ENCODE peak calls at places on chromosome 14, in six cellular contexts. H is AG09319, T is RWPE1, R is endothelial cell, M is IMR-90, E is HFFc6. J is an unnamed sample.

GRCh38 chr14:34059037-34059924 is 108.4 kb upstream of the EGLN3 start:
- DNase-seq in T (no peak), E (no peak), H (no peak), R (no peak), M (no peak), J (no peak)

GRCh38 chr14:53152627-53152908 is 555 bp downstream of the DDHD1 start:
- DNase-seq in T (peak; percentile 21), M (no peak), R (no peak), H (no peak), E (no peak), J (no peak)

GRCh38 chr14:87816421-87816820 is 176.6 kb downstream of the GALC start:
- DNase-seq in H (no peak), M (no peak), E (no peak), R (no peak), T (no peak), J (no peak)

GRCh38 chr14:34078117-34078743 is 127.4 kb upstream of the EGLN3 start:
- DNase-seq in H (no peak), T (no peak), R (no peak), E (no peak), M (no peak), J (no peak)

GRCh38 chr14:100442473-100443260 is 119.5 kb downstream of the SLC25A47 start:
- DNase-seq in H (no peak), M (no peak), E (no peak), R (no peak), T (no peak), J (no peak)

GRCh38 chr14:32201816-32202467 is at the start of gene RNU6-7:
- DNase-seq in R (peak; percentile 39), E (no peak), T (no peak), M (peak; percentile 17), H (no peak), J (peak; percentile 31)

GRCh38 chr14:77033622-77034521 is 5.4 kb upstream of the IRF2BPL start:
- DNase-seq in E (peak; percentile 62), M (peak; percentile 96), T (peak; percentile 72), H (peak; percentile 86), R (peak; percentile 79), J (peak; percentile 74)

GRCh38 chr14:105139831-105140239 is 28.7 kb downstream of the JAG2 start:
- DNase-seq in E (no peak), T (no peak), R (no peak), H (no peak), M (no peak), J (no peak)

GRCh38 chr14:94601961-94602391 is 10.2 kb upstream of the SERPINA3 start:
- DNase-seq in E (no peak), R (no peak), M (peak; percentile 89), T (peak; percentile 74), H (peak; percentile 74), J (no peak)

GRCh38 chr14:86513056-86513455 is 983.1 kb downstream of the FLRT2 start:
- DNase-seq in E (no peak), H (no peak), T (no peak), M (no peak), R (no peak), J (no peak)

GRCh38 chr14:93970967-93971634 is 5.3 kb downstream of the ASB2 start:
- DNase-seq in M (peak; percentile 18), R (no peak), H (no peak), E (no peak), T (no peak), J (peak; percentile 80)

GRCh38 chr14:73977896-73978295 is 27.8 kb downstream of the COQ6 start:
- DNase-seq in R (no peak), H (no peak), M (peak; percentile 86), E (peak; percentile 7), T (no peak), J (no peak)

GRCh38 chr14:93897476-93897845 is 29.7 kb upstream of the FAM181A start:
- DNase-seq in R (no peak), M (no peak), E (no peak), H (no peak), T (no peak), J (no peak)

GRCh38 chr14:33737446-33737845 is 213.4 kb downstream of the EGLN3 start:
- DNase-seq in H (no peak), R (no peak), M (no peak), E (peak; percentile 92), T (no peak), J (no peak)

GRCh38 chr14:23025181-23025788 is 9.4 kb downstream of the PSMB5 start:
- DNase-seq in T (no peak), R (no peak), M (no peak), E (no peak), H (no peak), J (peak; percentile 43)

GRCh38 chr14:68762944-68763831 is 29.7 kb downstream of the ZFP36L1 start:
- DNase-seq in M (peak; percentile 76), T (no peak), H (no peak), E (peak; percentile 16), R (peak; percentile 51), J (peak; percentile 60)

GRCh38 chr14:94054936-94055335 is 26.1 kb downstream of the DDX24 start:
- DNase-seq in H (no peak), M (no peak), T (no peak), R (no peak), E (no peak), J (no peak)

GRCh38 chr14:101056446-101056845 is 152.9 kb upstream of the RTL1 start:
- DNase-seq in E (no peak), R (no peak), H (no peak), T (no peak), M (peak; percentile 47), J (no peak)

GRCh38 chr14:44609201-44609600 is 102.1 kb upstream of the FSCB start:
- DNase-seq in H (no peak), M (no peak), R (no peak), E (no peak), T (no peak), J (no peak)

DNA sequence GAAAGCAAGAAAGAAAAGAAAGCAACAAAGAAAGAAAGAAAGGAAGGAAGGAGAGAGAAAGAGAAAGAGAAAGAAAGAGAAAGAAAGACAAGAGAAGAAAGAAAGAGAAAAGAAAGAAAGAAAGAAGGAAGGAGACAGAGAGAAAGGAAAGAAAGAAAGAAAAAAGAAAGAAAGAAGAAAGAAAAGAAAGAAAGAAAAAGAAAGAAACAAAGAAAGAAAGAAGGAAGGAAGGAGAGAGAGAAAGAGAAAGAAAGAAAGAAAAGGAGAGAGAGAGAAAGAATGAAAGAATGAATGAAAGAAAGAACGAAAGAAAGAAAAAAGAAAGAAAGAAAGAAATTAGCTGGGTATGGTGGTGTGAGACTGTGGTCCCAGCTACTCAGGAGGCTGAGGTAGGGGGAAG is 400.1 kb upstream of the MDGA2 start:
- DNase-seq in R (no peak), E (no peak), M (no peak), H (no peak), T (no peak), J (no peak)
- TF ChIP-seq CTCF in R (no peak), E (no peak), M (no peak), H (no peak), T (no peak), J (no peak)

GRCh38 chr14:84065811-84066210 is 1464.1 kb upstream of the FLRT2 start:
- DNase-seq in T (no peak), M (no peak), H (no peak), E (no peak), R (no peak), J (no peak)
- TF ChIP-seq CTCF in T (no peak), M (no peak), H (no peak), E (no peak), R (no peak), J (no peak)

GRCh38 chr14:49636866-49637265 is 1.8 kb upstream of the DNAAF2 start:
- DNase-seq in M (no peak), R (no peak), E (no peak), T (no peak), H (no peak), J (no peak)

GRCh38 chr14:49637534-49638078 is 2.6 kb upstream of the DNAAF2 start:
- DNase-seq in E (no peak), M (peak; percentile 62), R (no peak), T (no peak), H (no peak), J (no peak)

GRCh38 chr14:49634547-49635334 is at the start of gene DNAAF2:
- DNase-seq in M (peak; percentile 76), T (peak; percentile 63), R (peak; percentile 57), E (peak; percentile 73), H (peak; percentile 30), J (peak; percentile 64)

GRCh38 chr14:49633650-49634546 is 1.1 kb downstream of the DNAAF2 start:
- DNase-seq in M (peak; percentile 95), R (peak; percentile 97), H (peak; percentile 87), E (peak; percentile 88), T (peak; percentile 85), J (peak; percentile 97)
- TF ChIP-seq CTCF in M (peak; percentile 91), R (peak; percentile 85), H (peak; percentile 78), E (peak; percentile 90), T (peak; percentile 90), J (peak; percentile 80)

DNA sequence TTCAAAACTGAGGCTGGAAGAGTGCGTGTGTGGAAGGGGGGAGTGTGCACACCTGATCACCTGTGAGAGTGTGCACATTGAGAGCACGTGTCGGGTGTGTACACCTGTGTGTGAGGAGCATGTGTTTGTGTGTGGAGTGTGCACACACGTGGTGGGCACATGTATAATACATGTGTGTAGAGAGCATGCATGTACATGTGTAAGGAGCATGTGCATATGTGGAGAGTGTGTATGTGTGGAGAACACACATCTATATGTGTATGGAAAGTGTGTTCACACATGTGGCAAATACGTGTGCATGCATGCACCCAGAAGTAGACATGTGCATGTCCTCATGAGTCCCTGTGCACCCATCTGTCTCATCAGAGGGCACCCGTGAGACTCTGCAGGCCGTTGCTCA is 63.1 kb upstream of the GPR68 start:
- DNase-seq in R (no peak), E (no peak), T (no peak), M (no peak), H (no peak), J (no peak)
- TF ChIP-seq CTCF in R (no peak), E (no peak), T (no peak), M (no peak), H (no peak), J (no peak)

J was measured in glutamatergic neuron.